ENCODE peak calls at places on chromosomes 2 and 18, in eight cellular contexts. U is right lobe of liver; M is neuronal stem cell; D is stomach; Q is CD8-positive, alpha-beta memory T cell; W is K562; Y is lower lobe of right lung; G is body of pancreas. K is an unnamed sample.
A peak's percentile ranks its signal among the peaks of the same experiment; 100 is the strongest.

GRCh38 chr2:157363612-157364101 is 38.0 kb upstream of the ERMN start:
- DNase-seq in U (no peak), M (no peak), D (no peak), Q (no peak), W (no peak), Y (no peak), G (no peak), K (no peak)

GRCh38 chr2:23360571-23361125 is 24.3 kb upstream of the KLHL29 start:
- DNase-seq in U (peak; percentile 68), M (no peak), D (no peak), Q (no peak), W (peak; percentile 20), Y (peak; percentile 58), G (peak; percentile 39), K (no peak)

GRCh38 chr18:26103579-26103978 is 13.2 kb upstream of the SS18 start:
- DNase-seq in U (no peak), M (no peak), D (no peak), Q (peak; percentile 27), W (peak; percentile 70), Y (no peak), G (peak; percentile 51), K (no peak)

GRCh38 chr2:148020036-148020357 is 540 bp downstream of the ORC4 start:
- DNase-seq in U (no peak), M (no peak), D (no peak), Q (no peak), W (no peak), Y (no peak), G (no peak), K (no peak)

GRCh38 chr2:23548143-23548769 is 163.3 kb downstream of the KLHL29 start:
- DNase-seq in U (no peak), M (no peak), D (no peak), Q (no peak), W (peak; percentile 6), Y (no peak), G (no peak), K (peak; percentile 55)

GRCh38 chr2:19796036-19796703 is 105.6 kb downstream of the TTC32 start:
- DNase-seq in U (no peak), M (no peak), D (no peak), Q (no peak), W (no peak), Y (no peak), G (no peak), K (no peak)

GRCh38 chr2:133790706-133791105 is 222.4 kb upstream of the NCKAP5 start:
- DNase-seq in U (no peak), M (no peak), D (no peak), Q (no peak), W (no peak), Y (no peak), G (no peak), K (no peak)

GRCh38 chr2:98348066-98348561 is 1.9 kb downstream of the CNGA3 start:
- DNase-seq in U (no peak), M (peak; percentile 30), D (no peak), Q (no peak), W (no peak), Y (no peak), G (peak; percentile 31), K (no peak)

GRCh38 chr18:28637897-28638296 is 461.0 kb upstream of the CDH2 start:
- DNase-seq in U (no peak), M (no peak), D (no peak), Q (no peak), W (no peak), Y (no peak), G (no peak), K (no peak)

GRCh38 chr18:8616026-8616401 is 6.8 kb downstream of the RAB12 start:
- DNase-seq in U (no peak), M (no peak), D (no peak), Q (no peak), W (no peak), Y (no peak), G (no peak), K (no peak)

GRCh38 chr2:7444614-7445013 is 527.4 kb downstream of the RNF144A start:
- DNase-seq in U (no peak), M (no peak), D (no peak), Q (no peak), W (no peak), Y (no peak), G (no peak), K (no peak)

GRCh38 chr18:22345733-22346132 is 72.0 kb downstream of the CTAGE1 start:
- DNase-seq in U (no peak), M (no peak), D (no peak), Q (no peak), W (no peak), Y (no peak), G (no peak), K (no peak)

GRCh38 chr2:181658444-181658843 is 1.5 kb upstream of the CERKL start:
- DNase-seq in U (no peak), M (no peak), D (no peak), Q (no peak), W (no peak), Y (no peak), G (no peak), K (no peak)
- H3K4me3 ChIP-seq in U (no peak overlapping the region), M (no peak overlapping the region), D (no peak overlapping the region), Q (no peak overlapping the region), W (no peak overlapping the region), Y (no peak overlapping the region), G (no peak overlapping the region), K (no peak overlapping the region)

GRCh38 chr2:74199871-74200305 is 1.5 kb downstream of the MTHFD2 start:
- DNase-seq in U (no peak), M (no peak), D (no peak), Q (no peak), W (peak; percentile 50), Y (no peak), G (no peak), K (no peak)
- H3K4me1 ChIP-seq in U (no peaks in the 10 kb centered on the region), M (peaks cover 2% of the 10 kb centered on the region), D (peaks cover 13% of the 10 kb centered on the region), Q (peaks cover 23% of the 10 kb centered on the region), W (peaks cover 38% of the 10 kb centered on the region), Y (peaks cover 28% of the 10 kb centered on the region), G (peaks cover 33% of the 10 kb centered on the region), K (no peaks in the 10 kb centered on the region)

GRCh38 chr2:32379352-32379751 is 22.5 kb downstream of the BIRC6 start:
- DNase-seq in U (no peak), M (no peak), D (no peak), Q (no peak), W (no peak), Y (no peak), G (no peak), K (no peak)
- H3K27ac ChIP-seq in U (no peak overlapping the region), M (no peak overlapping the region), D (no peak overlapping the region), Q (no peak overlapping the region), W (no peak overlapping the region), Y (no peak overlapping the region), G (no peak overlapping the region), K (no peak overlapping the region)

GRCh38 chr2:241547781-241548450 is 10.6 kb upstream of the BOK start:
- DNase-seq in U (no peak), M (no peak), D (no peak), Q (no peak), W (no peak), Y (no peak), G (no peak), K (peak; percentile 37)

GRCh38 chr2:241545523-241546473 is 12.7 kb upstream of the BOK start:
- DNase-seq in U (no peak), M (no peak), D (no peak), Q (no peak), W (no peak), Y (no peak), G (no peak), K (peak; percentile 14)

GRCh38 chr2:241542278-241542605 is 16.3 kb upstream of the BOK start:
- DNase-seq in U (peak; percentile 59), M (no peak), D (no peak), Q (no peak), W (no peak), Y (peak; percentile 81), G (peak; percentile 39), K (no peak)

GRCh38 chr2:241546771-241547498 is 11.6 kb upstream of the BOK start:
- DNase-seq in U (no peak), M (peak; percentile 65), D (no peak), Q (no peak), W (peak; percentile 33), Y (no peak), G (no peak), K (no peak)

DNA sequence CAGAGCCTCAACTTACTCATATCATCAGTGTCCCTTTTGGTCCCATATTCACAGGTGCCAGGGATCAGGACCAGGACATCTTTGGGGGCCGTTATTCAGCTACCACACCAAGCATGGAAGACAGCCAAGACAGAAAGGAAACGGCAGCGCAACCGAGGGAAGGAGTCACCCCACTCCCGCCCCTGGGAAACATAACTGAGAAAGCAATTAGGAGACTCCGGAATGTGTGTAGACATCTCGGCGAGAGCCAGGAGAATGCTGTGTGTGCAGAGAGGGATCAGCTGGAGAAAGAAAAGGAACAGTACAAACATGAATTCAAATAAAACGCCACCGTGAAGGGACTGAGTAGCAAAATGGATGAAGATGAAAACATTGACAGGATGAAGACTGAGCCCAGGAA is 13.4 kb upstream of the BOK start:
- DNase-seq in U (no peak), M (no peak), D (no peak), Q (no peak), W (no peak), Y (no peak), G (no peak), K (no peak)
- H3K4me3 ChIP-seq in U (no peak overlapping the region), M (no peak overlapping the region), D (no peak overlapping the region), Q (no peak overlapping the region), W (no peak overlapping the region), Y (no peak overlapping the region), G (no peak overlapping the region), K (no peak overlapping the region)

GRCh38 chr2:47728551-47728950 is 54.4 kb upstream of the MSH6 start:
- DNase-seq in U (no peak), M (no peak), D (no peak), Q (no peak), W (no peak), Y (no peak), G (no peak), K (no peak)
- H3K4me1 ChIP-seq in U (no peaks in the 10 kb centered on the region), M (no peaks in the 10 kb centered on the region), D (no peaks in the 10 kb centered on the region), Q (no peaks in the 10 kb centered on the region), W (no peaks in the 10 kb centered on the region), Y (no peaks in the 10 kb centered on the region), G (no peaks in the 10 kb centered on the region), K (no peaks in the 10 kb centered on the region)

GRCh38 chr2:237735762-237736161 is 62.8 kb upstream of the RBM44 start:
- DNase-seq in U (no peak), M (no peak), D (no peak), Q (no peak), W (no peak), Y (no peak), G (no peak), K (no peak)

GRCh38 chr2:237738255-237738654 is 60.3 kb upstream of the RBM44 start:
- DNase-seq in U (no peak), M (no peak), D (no peak), Q (no peak), W (no peak), Y (no peak), G (no peak), K (no peak)

GRCh38 chr2:237737196-237737865 is 61.2 kb upstream of the RBM44 start:
- DNase-seq in U (no peak), M (no peak), D (no peak), Q (no peak), W (no peak), Y (no peak), G (no peak), K (no peak)

GRCh38 chr2:237734905-237735623 is 63.5 kb upstream of the RBM44 start:
- DNase-seq in U (no peak), M (no peak), D (no peak), Q (no peak), W (no peak), Y (no peak), G (no peak), K (peak; percentile 61)

GRCh38 chr2:237736783-237737182 is 61.8 kb upstream of the RBM44 start:
- DNase-seq in U (no peak), M (no peak), D (no peak), Q (no peak), W (no peak), Y (no peak), G (no peak), K (no peak)
- H3K27ac ChIP-seq in U (no peak overlapping the region), M (no peak overlapping the region), D (no peak overlapping the region), Q (no peak overlapping the region), W (no peak overlapping the region), Y (peak overlapping the region; percentile 54), G (no peak overlapping the region), K (peak overlapping the region; percentile 43)

K was measured in right cardiac atrium.